ENCODE peak calls at places on chromosomes 16 and 17, in four cellular contexts. B is neuronal stem cell, T is mesenchymal stem cell, P is H1. U is an unnamed sample.

GRCh38 chr16:49466529-49466831 is 92.9 kb downstream of the C16orf78 start:
- DNase-seq in B (no peak), T (no peak), P (no peak), U (no peak)

GRCh38 chr16:27235938-27236245 is 32.6 kb downstream of the KDM8 start:
- DNase-seq in B (no peak), T (no peak), P (no peak), U (no peak)

GRCh38 chr17:1878419-1879121 is 48.8 kb downstream of the RPA1 start:
- DNase-seq in B (no peak), T (no peak), P (no peak), U (no peak)

GRCh38 chr17:27550974-27551505 is 79.9 kb upstream of the LGALS9 start:
- DNase-seq in B (no peak), T (no peak), P (no peak), U (no peak)

GRCh38 chr16:50208460-50208931 is 55.4 kb downstream of the TENT4B start:
- DNase-seq in B (no peak), T (peak), P (no peak), U (peak)

GRCh38 chr17:41527076-41528023 is 758 bp downstream of the KRT19 start:
- DNase-seq in B (peak), T (peak), P (no peak), U (no peak)

GRCh38 chr16:79970551-79971236 is 370.2 kb upstream of the MAF start:
- DNase-seq in B (no peak), T (peak), P (no peak), U (no peak)

GRCh38 chr17:44971776-44972483 is 3.8 kb upstream of the C1QL1 start:
- DNase-seq in B (no peak), T (peak), P (no peak), U (peak)

GRCh38 chr16:68074850-68075249 is 10.3 kb upstream of the NFATC3 start:
- DNase-seq in B (no peak), T (no peak), P (no peak), U (no peak)

GRCh38 chr17:64115043-64115698 is 14.8 kb downstream of the ERN1 start:
- DNase-seq in B (no peak), T (no peak), P (no peak), U (no peak)

GRCh38 chr16:67941469-67942199 is 2.3 kb downstream of the LCAT start:
- DNase-seq in B (no peak), T (no peak), P (no peak), U (no peak)

GRCh38 chr16:88284101-88284500 is 98.7 kb upstream of the ZNF469 start:
- DNase-seq in B (no peak), T (no peak), P (no peak), U (no peak)

DNA sequence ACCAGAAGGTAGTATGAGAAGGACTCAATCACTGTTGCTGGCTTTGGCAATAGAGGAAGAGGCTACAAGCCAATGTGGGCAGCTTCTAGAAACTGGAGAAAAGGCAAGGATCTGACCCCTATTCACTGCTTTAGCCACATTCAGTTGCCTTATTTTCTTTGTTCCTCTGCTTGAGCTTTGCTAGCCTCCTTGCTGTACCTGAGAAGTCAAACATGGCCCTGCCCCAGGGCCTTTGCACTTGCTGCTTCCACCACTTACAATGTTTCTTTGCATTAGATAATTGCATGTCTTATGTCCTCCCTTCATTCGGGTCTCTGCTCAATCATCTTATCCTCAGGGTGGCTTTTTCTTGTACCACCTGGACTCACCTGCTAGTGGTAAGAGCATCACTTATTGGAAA is 15.8 kb downstream of the HS3ST4 start:
- DNase-seq in B (no peak), T (no peak), P (no peak), U (no peak)
- H4K91ac ChIP-seq in B (no peak), T (no peak), P (no peak), U (no peak)

GRCh38 chr16:8874388-8874787 is 5.6 kb upstream of the CARHSP1 start:
- DNase-seq in B (no peak), T (no peak), P (no peak), U (no peak)

GRCh38 chr16:8877894-8878522 is 4.1 kb upstream of the LITAFD start:
- DNase-seq in B (no peak), T (no peak), P (no peak), U (no peak)

GRCh38 chr16:8882041-8882617 is at the start of gene LITAFD:
- DNase-seq in B (no peak), T (no peak), P (no peak), U (no peak)

GRCh38 chr16:8880839-8881510 is 1.2 kb upstream of the LITAFD start:
- DNase-seq in B (no peak), T (no peak), P (no peak), U (no peak)

DNA sequence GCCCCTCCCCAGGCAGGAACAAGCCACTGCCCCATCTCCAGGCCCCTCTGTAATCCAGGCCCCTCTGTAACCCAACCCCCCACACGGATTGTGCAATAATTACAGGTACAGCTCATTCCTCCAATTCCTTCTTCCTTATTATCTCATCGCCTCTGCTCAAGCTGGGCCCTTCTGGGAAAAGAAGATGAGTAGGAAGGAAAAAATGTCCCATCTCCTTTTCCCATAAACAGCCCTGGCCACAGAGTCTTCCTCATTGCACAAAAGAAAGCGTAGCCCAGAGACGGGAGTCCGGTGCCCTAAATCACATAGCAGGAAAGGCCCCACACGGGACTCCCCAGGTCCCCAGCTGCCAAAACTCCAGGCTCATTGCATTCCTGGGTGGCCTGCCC is 3.6 kb upstream of the LITAFD start:
- DNase-seq in B (no peak), T (peak), P (no peak), U (peak)
- H4K91ac ChIP-seq in B (no peak), T (peak), P (peak), U (peak)

DNA sequence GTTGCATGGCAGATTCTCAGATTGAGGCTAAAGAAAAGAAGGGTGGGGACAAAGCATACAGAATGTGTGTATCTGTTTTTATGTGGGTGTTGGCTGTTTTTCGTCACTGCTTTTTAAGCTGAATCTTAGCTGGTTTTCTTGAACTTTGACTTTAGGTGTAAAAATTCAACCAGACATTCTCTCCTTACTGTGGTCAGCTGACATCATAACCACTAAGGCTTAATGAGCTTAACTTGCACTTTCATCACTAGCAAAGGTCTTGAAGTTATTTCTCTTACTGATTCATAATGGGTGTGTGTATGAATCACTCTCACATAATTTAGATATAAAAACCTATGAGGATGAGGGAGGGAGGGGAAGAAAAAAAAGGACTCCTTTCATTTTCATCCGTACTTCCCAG is 4.0 kb upstream of the CDC6 start:
- DNase-seq in B (no peak), T (peak), P (no peak), U (peak)
- H4K91ac ChIP-seq in B (no peak), T (no peak), P (no peak), U (peak)

DNA sequence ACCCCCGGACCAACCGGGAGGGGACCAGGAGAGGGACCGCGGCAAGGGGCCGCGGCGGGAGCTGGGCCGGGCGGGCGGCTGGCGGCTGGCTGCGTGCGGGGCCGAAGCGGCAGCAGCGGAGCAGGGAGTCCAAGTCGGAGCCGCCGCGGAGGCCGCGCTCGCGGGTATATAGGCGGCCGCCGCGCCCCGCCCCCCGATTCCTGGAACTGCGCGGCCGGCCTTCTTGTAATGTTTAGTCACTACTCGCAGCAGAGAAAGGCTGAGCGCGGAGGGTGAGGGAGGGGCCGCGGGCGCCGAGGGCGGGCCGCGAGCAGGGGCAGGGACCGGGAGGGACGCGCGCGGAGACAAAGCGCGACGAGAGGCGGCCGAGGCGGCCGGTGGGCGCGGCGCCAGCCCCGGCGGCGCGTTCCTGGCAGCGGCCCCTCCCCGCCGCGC is at the start of gene SOCS3:
- DNase-seq in B (peak), T (peak), P (peak), U (peak)
- H4K91ac ChIP-seq in B (peak), T (peak), P (peak), U (peak)

GRCh38 chr16:1528921-1529537 is 4.4 kb upstream of the TMEM204 start:
- DNase-seq in B (no peak), T (no peak), P (no peak), U (no peak)
- H4K91ac ChIP-seq in B (no peak), T (peak), P (no peak), U (no peak)

U was measured in IMR-90.